ENCODE peak calls at places on chromosomes 2 and 18, in five cellular contexts. B, J, X, Y and A are unnamed samples.

GRCh38 chr2:73984203-73984921 is at the start of gene TET3:
- DNase-seq in X (peak), J (no peak), B (peak), Y (peak), A (peak)

GRCh38 chr2:194328456-194328855 is 1328.6 kb upstream of the SLC39A10 start:
- DNase-seq in Y (no peak), B (no peak), X (no peak), J (no peak), A (no peak)

GRCh38 chr2:191748528-191749180 is 70.7 kb downstream of the NABP1 start:
- DNase-seq in Y (no peak), X (no peak), B (no peak), J (no peak), A (no peak)

GRCh38 chr2:67215214-67215613 is 181.9 kb upstream of the ETAA1 start:
- DNase-seq in Y (peak), X (peak), B (no peak), J (no peak), A (peak)

GRCh38 chr2:66545227-66545626 is 110.3 kb downstream of the MEIS1 start:
- DNase-seq in Y (no peak), B (no peak), J (no peak), X (no peak), A (no peak)

GRCh38 chr2:181784556-181784955 is 104.2 kb upstream of the NEUROD1 start:
- DNase-seq in J (no peak), B (no peak), X (peak), Y (no peak), A (no peak)

GRCh38 chr18:62280058-62280457 is 45.1 kb upstream of the TNFRSF11A start:
- DNase-seq in J (no peak), Y (no peak), X (no peak), B (no peak), A (no peak)

GRCh38 chr2:71934595-71935263 is 212.9 kb downstream of the CYP26B1 start:
- DNase-seq in J (no peak), X (no peak), B (no peak), Y (no peak), A (no peak)

GRCh38 chr2:134501476-134502089 is 217.2 kb downstream of the TMEM163 start:
- DNase-seq in B (no peak), Y (no peak), X (peak), J (no peak), A (no peak)

GRCh38 chr2:166419616-166419934 is 43.8 kb upstream of the SCN9A start:
- DNase-seq in B (no peak), J (no peak), X (peak), Y (peak), A (no peak)

GRCh38 chr2:46245869-46246268 is 51.3 kb upstream of the EPAS1 start:
- DNase-seq in X (no peak), Y (no peak), B (no peak), J (no peak), A (no peak)

GRCh38 chr2:192202373-192202772 is 7.6 kb upstream of the TMEFF2 start:
- DNase-seq in Y (no peak), B (no peak), J (no peak), X (no peak), A (no peak)

GRCh38 chr2:41722668-41723369 is 325.0 kb upstream of the PKDCC start:
- DNase-seq in Y (no peak), X (no peak), J (no peak), B (no peak), A (no peak)

GRCh38 chr18:12960846-12961397 is 13.1 kb downstream of the SEH1L start:
- DNase-seq in Y (no peak), B (no peak), J (no peak), X (no peak), A (no peak)

GRCh38 chr18:48922203-48922800 is 28.5 kb downstream of the SMAD7 start:
- DNase-seq in Y (no peak), J (no peak), B (no peak), X (no peak), A (no peak)

GRCh38 chr2:160165095-160165494 is 35.0 kb downstream of the ITGB6 start:
- DNase-seq in Y (no peak), X (no peak), B (no peak), J (no peak), A (no peak)

GRCh38 chr2:177352441-177353070 is 40.0 kb upstream of the AGPS start:
- DNase-seq in Y (peak), X (no peak), J (no peak), B (no peak), A (no peak)

GRCh38 chr2:32284321-32284720 is 6.6 kb downstream of the YIPF4 start:
- DNase-seq in B (no peak), Y (no peak), X (no peak), J (no peak), A (no peak)

GRCh38 chr2:203814661-203815540 is 52.7 kb upstream of the CTLA4 start:
- DNase-seq in Y (peak), B (peak), J (peak), X (peak), A (peak)

GRCh38 chr2:196046123-196046917 is 22.3 kb downstream of the DNAH7 start:
- DNase-seq in Y (peak), B (no peak), J (no peak), X (no peak), A (no peak)

GRCh38 chr2:200618590-200619021 is 32.8 kb downstream of the AOX1 start:
- DNase-seq in Y (peak), B (peak), J (no peak), X (peak), A (no peak)